ENCODE peak calls at places on chromosome 17, in nine cellular contexts. Y is EL; N is type B pancreatic cell; K is left ventricle myocardium superior; T is left kidney; L is GM10248; G is mesendoderm; O is uterus; J is CD8-positive, alpha-beta T cell. I is an unnamed sample.

GRCh38 chr17:59783221-59784016 is 76.0 kb downstream of the VMP1 start:
- DNase-seq in Y (peak; percentile 75), N (no peak), K (no peak), T (peak; percentile 17), L (no peak), G (peak; percentile 53), O (no peak), J (no peak), I (no peak)

GRCh38 chr17:11467639-11468038 is 130.6 kb upstream of the DNAH9 start:
- DNase-seq in Y (no peak), N (no peak), K (no peak), T (no peak), L (no peak), G (no peak), O (no peak), J (no peak), I (no peak)

GRCh38 chr17:75241502-75241901 is 19.9 kb downstream of the GGA3 start:
- DNase-seq in Y (no peak), N (no peak), K (no peak), T (no peak), L (no peak), G (no peak), O (no peak), J (no peak), I (no peak)

GRCh38 chr17:1492249-1493206 is at the start of gene MYO1C:
- DNase-seq in Y (no peak), N (no peak), K (peak; percentile 60), T (peak; percentile 54), L (no peak), G (peak; percentile 62), O (peak; percentile 47), J (no peak), I (no peak)

GRCh38 chr17:81740395-81740961 is 28.4 kb downstream of the SLC25A10 start:
- DNase-seq in Y (no peak), N (no peak), K (no peak), T (no peak), L (no peak), G (no peak), O (no peak), J (no peak), I (no peak)

GRCh38 chr17:51107666-51108227 is 12.9 kb downstream of the SPAG9 start:
- DNase-seq in Y (no peak), N (no peak), K (no peak), T (no peak), L (no peak), G (no peak), O (no peak), J (no peak), I (no peak)

GRCh38 chr17:59786536-59787319 is 79.3 kb downstream of the VMP1 start:
- DNase-seq in Y (peak; percentile 100), N (no peak), K (no peak), T (peak; percentile 50), L (peak; percentile 78), G (peak; percentile 97), O (peak; percentile 53), J (peak; percentile 61), I (peak; percentile 52)

GRCh38 chr17:50145532-50146229 is 4.8 kb downstream of the PPP1R9B start:
- DNase-seq in Y (no peak), N (no peak), K (no peak), T (no peak), L (no peak), G (no peak), O (no peak), J (no peak), I (no peak)

GRCh38 chr17:14866266-14866665 is 398.9 kb downstream of the PMP22 start:
- DNase-seq in Y (no peak), N (no peak), K (no peak), T (no peak), L (no peak), G (no peak), O (no peak), J (no peak), I (no peak)

GRCh38 chr17:48470388-48471034 is 40.5 kb upstream of the SKAP1 start:
- DNase-seq in Y (peak; percentile 66), N (no peak), K (no peak), T (peak; percentile 50), L (no peak), G (peak; percentile 39), O (no peak), J (no peak), I (no peak)

GRCh38 chr17:60678118-60678444 is 430 bp downstream of the BCAS3 start:
- DNase-seq in Y (no peak), N (no peak), K (no peak), T (no peak), L (peak; percentile 16), G (no peak), O (no peak), J (no peak), I (no peak)

GRCh38 chr17:7922499-7923289 is 6.6 kb upstream of the RNF227 start:
- DNase-seq in Y (peak; percentile 64), N (peak; percentile 87), K (peak; percentile 90), T (peak; percentile 97), L (peak; percentile 81), G (peak; percentile 87), O (peak; percentile 90), J (peak; percentile 83), I (peak; percentile 78)